ENCODE peak calls at places on chromosomes 2 and 18, in nine cellular contexts. D, Z, X, V, P, E, B, J and T are unnamed samples.

GRCh38 chr2:241858206-241859016 is at the start of gene PDCD1:
- DNase-seq in D (no peak), Z (no peak), X (no peak), V (no peak), P (no peak), E (no peak), B (no peak), J (no peak), T (peak)

GRCh38 chr2:10446631-10447030 is 1.5 kb downstream of the ODC1 start:
- DNase-seq in D (no peak), Z (no peak), X (no peak), V (no peak), P (no peak), E (peak), B (no peak), J (no peak), T (no peak)

GRCh38 chr2:45255568-45255967 is 246.3 kb upstream of the SIX2 start:
- DNase-seq in D (no peak), Z (no peak), X (no peak), V (no peak), P (no peak), E (no peak), B (no peak), J (no peak), T (no peak)

GRCh38 chr18:75659535-75660023 is 232.1 kb upstream of the SMIM21 start:
- DNase-seq in D (no peak), Z (no peak), X (no peak), V (no peak), P (no peak), E (no peak), B (no peak), J (no peak), T (no peak)

GRCh38 chr2:132557694-132558093 is 112.3 kb downstream of the LYPD1 start:
- DNase-seq in D (no peak), Z (no peak), X (no peak), V (no peak), P (no peak), E (no peak), B (no peak), J (no peak), T (no peak)

GRCh38 chr18:46497129-46497528 is 159.9 kb downstream of the LOXHD1 start:
- DNase-seq in D (no peak), Z (no peak), X (no peak), V (peak), P (no peak), E (peak), B (peak), J (no peak), T (no peak)

GRCh38 chr18:23703057-23703986 is 14.1 kb downstream of the LAMA3 start:
- DNase-seq in D (no peak), Z (peak), X (no peak), V (no peak), P (no peak), E (peak), B (peak), J (no peak), T (peak)

GRCh38 chr2:168215813-168216212 is 31.6 kb downstream of the STK39 start:
- DNase-seq in D (no peak), Z (no peak), X (no peak), V (no peak), P (no peak), E (no peak), B (no peak), J (no peak), T (no peak)

GRCh38 chr18:2002604-2003003 is 568.7 kb downstream of the METTL4 start:
- DNase-seq in D (peak), Z (no peak), X (no peak), V (peak), P (no peak), E (no peak), B (no peak), J (no peak), T (no peak)

GRCh38 chr2:113236367-113237159 is 42.2 kb downstream of the PAX8 start:
- DNase-seq in D (no peak), Z (no peak), X (no peak), V (no peak), P (no peak), E (no peak), B (no peak), J (no peak), T (no peak)

GRCh38 chr2:47127862-47128543 is 27.1 kb downstream of the STPG4 start:
- DNase-seq in D (no peak), Z (no peak), X (no peak), V (no peak), P (no peak), E (no peak), B (no peak), J (no peak), T (no peak)

GRCh38 chr2:20050104-20050711 is 1.2 kb downstream of the LAPTM4A start:
- DNase-seq in D (no peak), Z (no peak), X (peak), V (no peak), P (no peak), E (peak), B (peak), J (peak), T (peak)

GRCh38 chr2:199488772-199489400 is 31.1 kb upstream of the SATB2 start:
- DNase-seq in D (no peak), Z (no peak), X (no peak), V (peak), P (no peak), E (peak), B (peak), J (peak), T (peak)

GRCh38 chr2:128437181-128437520 is 118.5 kb upstream of the HS6ST1 start:
- DNase-seq in D (peak), Z (no peak), X (no peak), V (no peak), P (no peak), E (no peak), B (no peak), J (no peak), T (no peak)

GRCh38 chr2:7835693-7836680 is 845.9 kb upstream of the ID2 start:
- DNase-seq in D (no peak), Z (no peak), X (no peak), V (no peak), P (no peak), E (peak), B (peak), J (peak), T (peak)

GRCh38 chr18:55106906-55107305 is 147.6 kb upstream of the CCDC68 start:
- DNase-seq in D (no peak), Z (no peak), X (no peak), V (no peak), P (no peak), E (no peak), B (no peak), J (no peak), T (no peak)

GRCh38 chr2:105497094-105497493 is 98.2 kb upstream of the FHL2 start:
- DNase-seq in D (no peak), Z (no peak), X (no peak), V (no peak), P (no peak), E (no peak), B (no peak), J (no peak), T (no peak)

GRCh38 chr2:120301289-120301688 is 44.6 kb upstream of the INHBB start:
- DNase-seq in D (no peak), Z (no peak), X (no peak), V (no peak), P (no peak), E (no peak), B (no peak), J (no peak), T (no peak)

GRCh38 chr2:71064110-71064611 is 4.3 kb upstream of the NAGK start:
- DNase-seq in D (no peak), Z (no peak), X (no peak), V (no peak), P (no peak), E (peak), B (no peak), J (no peak), T (peak)

GRCh38 chr2:237998530-237998929 is 31.7 kb downstream of the UBE2F start:
- DNase-seq in D (no peak), Z (no peak), X (peak), V (no peak), P (no peak), E (no peak), B (peak), J (no peak), T (peak)

GRCh38 chr2:239958366-239958765 is 66.8 kb downstream of the NDUFA10 start:
- DNase-seq in D (no peak), Z (no peak), X (no peak), V (no peak), P (no peak), E (no peak), B (no peak), J (no peak), T (no peak)

GRCh38 chr2:127175821-127176354 is 44.2 kb downstream of the CYP27C1 start:
- DNase-seq in D (no peak), Z (no peak), X (peak), V (no peak), P (no peak), E (no peak), B (peak), J (no peak), T (no peak)

GRCh38 chr2:177264209-177264538 is 353 bp downstream of the NFE2L2 start:
- DNase-seq in D (peak), Z (no peak), X (no peak), V (peak), P (no peak), E (no peak), B (peak), J (no peak), T (no peak)

GRCh38 chr2:150788741-150789140 is 301.3 kb upstream of the RND3 start:
- DNase-seq in D (no peak), Z (no peak), X (peak), V (no peak), P (no peak), E (no peak), B (no peak), J (no peak), T (no peak)

GRCh38 chr2:106062627-106063026 is 131.5 kb downstream of the UXS1 start:
- DNase-seq in D (no peak), Z (no peak), X (no peak), V (no peak), P (no peak), E (no peak), B (peak), J (no peak), T (no peak)

GRCh38 chr2:196286821-196287220 is 115.4 kb upstream of the STK17B start:
- DNase-seq in D (no peak), Z (no peak), X (no peak), V (no peak), P (no peak), E (no peak), B (no peak), J (no peak), T (no peak)

GRCh38 chr2:575030-575727 is 102.0 kb downstream of the TMEM18 start:
- DNase-seq in D (no peak), Z (no peak), X (no peak), V (no peak), P (no peak), E (no peak), B (no peak), J (no peak), T (no peak)

GRCh38 chr2:134736167-134736885 is 17.5 kb upstream of the TMEM163 start:
- DNase-seq in D (no peak), Z (no peak), X (no peak), V (no peak), P (no peak), E (peak), B (peak), J (peak), T (no peak)

GRCh38 chr2:20221939-20222768 is 2.8 kb downstream of the SDC1 start:
- DNase-seq in D (no peak), Z (no peak), X (no peak), V (no peak), P (no peak), E (no peak), B (no peak), J (no peak), T (no peak)

GRCh38 chr2:8080063-8080462 is 601.8 kb upstream of the ID2 start:
- DNase-seq in D (no peak), Z (no peak), X (no peak), V (no peak), P (no peak), E (no peak), B (no peak), J (no peak), T (peak)

GRCh38 chr2:239143858-239144712 is 256.7 kb downstream of the HDAC4 start:
- DNase-seq in D (no peak), Z (peak), X (no peak), V (peak), P (no peak), E (peak), B (peak), J (peak), T (peak)

GRCh38 chr2:237662671-237663093 is 35.3 kb downstream of the LRRFIP1 start:
- DNase-seq in D (peak), Z (no peak), X (peak), V (peak), P (peak), E (peak), B (peak), J (peak), T (no peak)

GRCh38 chr2:146207417-146207816 is 1637.4 kb upstream of the ACVR2A start:
- DNase-seq in D (no peak), Z (no peak), X (no peak), V (no peak), P (no peak), E (no peak), B (no peak), J (no peak), T (no peak)

GRCh38 chr18:41747723-41748242 is 207.3 kb upstream of the PIK3C3 start:
- DNase-seq in D (no peak), Z (no peak), X (no peak), V (no peak), P (no peak), E (no peak), B (no peak), J (no peak), T (no peak)

GRCh38 chr2:127576433-127577207 is 41.1 kb downstream of the MYO7B start:
- DNase-seq in D (peak), Z (no peak), X (peak), V (no peak), P (no peak), E (no peak), B (peak), J (no peak), T (no peak)

GRCh38 chr18:9851511-9851910 is 34.3 kb upstream of the TXNDC2 start:
- DNase-seq in D (no peak), Z (no peak), X (no peak), V (no peak), P (no peak), E (no peak), B (peak), J (no peak), T (no peak)

GRCh38 chr2:183349046-183349445 is 224.8 kb downstream of the NUP35 start:
- DNase-seq in D (no peak), Z (no peak), X (no peak), V (no peak), P (no peak), E (peak), B (no peak), J (no peak), T (no peak)

GRCh38 chr18:3995476-3996102 is 459.5 kb downstream of the DLGAP1 start:
- DNase-seq in D (peak), Z (peak), X (peak), V (peak), P (peak), E (peak), B (peak), J (peak), T (peak)

GRCh38 chr2:42808301-42808700 is 15.9 kb upstream of the HAAO start:
- DNase-seq in D (no peak), Z (no peak), X (no peak), V (no peak), P (no peak), E (no peak), B (no peak), J (no peak), T (no peak)

GRCh38 chr2:42810971-42811865 is 18.8 kb upstream of the HAAO start:
- DNase-seq in D (peak), Z (no peak), X (no peak), V (peak), P (no peak), E (no peak), B (peak), J (peak), T (peak)

GRCh38 chr2:42809876-42810125 is 17.4 kb upstream of the HAAO start:
- DNase-seq in D (peak), Z (no peak), X (no peak), V (peak), P (no peak), E (peak), B (no peak), J (no peak), T (no peak)

GRCh38 chr2:42810126-42810970 is 18.0 kb upstream of the HAAO start:
- DNase-seq in D (peak), Z (peak), X (peak), V (peak), P (peak), E (peak), B (peak), J (peak), T (peak)

GRCh38 chr2:42809131-42809875 is 16.9 kb upstream of the HAAO start:
- DNase-seq in D (no peak), Z (no peak), X (peak), V (no peak), P (no peak), E (peak), B (peak), J (no peak), T (no peak)
- TF ChIP-seq CTCF in D (peak), Z (no peak), X (peak), V (no peak), P (no peak), E (no peak), B (peak), J (no peak), T (no peak)

GRCh38 chr18:7221424-7222155 is 9.3 kb upstream of the LRRC30 start:
- DNase-seq in D (peak), Z (peak), X (peak), V (peak), P (no peak), E (peak), B (peak), J (no peak), T (no peak)

GRCh38 chr18:7224198-7224597 is 6.7 kb upstream of the LRRC30 start:
- DNase-seq in D (no peak), Z (no peak), X (no peak), V (no peak), P (no peak), E (no peak), B (no peak), J (no peak), T (no peak)
- TF ChIP-seq CTCF in D (no peak), Z (no peak), X (no peak), V (no peak), P (no peak), E (no peak), B (no peak), J (no peak), T (no peak)

GRCh38 chr2:217475101-217475500 is 527.7 kb downstream of the TNS1 start:
- DNase-seq in D (no peak), Z (no peak), X (no peak), V (no peak), P (no peak), E (no peak), B (no peak), J (no peak), T (no peak)
- TF ChIP-seq CTCF in D (no peak), Z (no peak), X (no peak), V (no peak), P (no peak), E (no peak), B (no peak), J (no peak), T (no peak)

GRCh38 chr2:3642521-3643215 is 15.3 kb upstream of the ALLC start:
- DNase-seq in D (peak), Z (no peak), X (no peak), V (no peak), P (no peak), E (no peak), B (no peak), J (no peak), T (no peak)
- TF ChIP-seq CTCF in D (no peak), Z (no peak), X (no peak), V (no peak), P (no peak), E (no peak), B (no peak), J (no peak), T (no peak)

DNA sequence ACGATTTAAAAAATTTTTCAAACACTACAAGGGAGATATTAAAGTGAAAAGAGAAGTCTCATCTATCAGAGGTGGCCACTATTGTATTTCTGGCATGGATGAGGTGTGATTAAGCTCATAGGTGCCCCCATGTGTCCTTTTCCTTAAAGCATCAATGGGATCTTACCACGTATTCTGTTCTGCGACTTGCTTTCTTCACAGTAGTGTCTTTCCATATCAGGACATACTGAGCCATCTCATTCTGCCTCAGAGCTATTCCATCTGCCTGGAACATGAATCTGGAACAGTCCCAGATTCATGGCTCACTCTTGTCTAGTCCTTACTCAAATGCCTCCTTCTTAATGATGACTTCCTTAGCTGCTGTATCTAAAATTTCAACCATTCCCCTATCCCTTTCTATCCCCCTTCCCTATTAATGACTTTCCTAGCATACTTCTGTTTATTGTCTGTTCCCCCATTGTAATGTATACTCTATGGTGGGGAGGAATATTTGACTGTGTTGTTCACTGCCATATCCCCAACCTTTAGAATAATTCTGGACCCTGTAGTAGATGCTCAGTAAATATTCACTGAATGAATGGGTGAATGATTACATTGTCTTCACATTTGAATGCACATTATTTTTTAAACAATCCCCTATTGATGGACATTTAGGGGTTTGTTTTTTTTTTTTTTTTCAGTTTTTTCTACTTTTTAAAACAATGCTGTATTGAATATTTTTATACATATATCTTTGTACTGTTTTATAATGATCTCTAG is 11.1 kb downstream of the STAMBP start:
- DNase-seq in D (no peak), Z (no peak), X (no peak), V (no peak), P (no peak), E (no peak), B (peak), J (no peak), T (no peak)
- TF ChIP-seq CTCF in D (no peak), Z (peak), X (no peak), V (no peak), P (no peak), E (no peak), B (no peak), J (peak), T (no peak)